ENCODE peak calls at places on chromosome 13, in eight cellular contexts. N, W, T, A, P, S, H and E are unnamed samples.
A peak's percentile ranks its signal among the peaks of the same experiment; 100 is the strongest.

GRCh38 chr13:92572190-92572589 is 654.4 kb upstream of the GPC6 start:
- DNase-seq in N (no peak), W (no peak), T (no peak), A (no peak), P (no peak), S (no peak), H (no peak), E (no peak)

GRCh38 chr13:47503468-47503867 is 497.6 kb downstream of the SUCLA2 start:
- DNase-seq in N (no peak), W (no peak), T (no peak), A (no peak), P (no peak), S (no peak), H (no peak), E (no peak)

GRCh38 chr13:98890186-98890585 is 87.7 kb downstream of the DOCK9 start:
- DNase-seq in N (peak; percentile 91), W (peak; percentile 22), T (peak; percentile 93), A (no peak), P (peak; percentile 74), S (peak; percentile 99), H (no peak), E (no peak)

GRCh38 chr13:33349996-33350826 is 64.7 kb upstream of the STARD13 start:
- DNase-seq in N (no peak), W (peak; percentile 25), T (no peak), A (peak; percentile 75), P (peak; percentile 39), S (peak; percentile 40), H (peak; percentile 82), E (no peak)

GRCh38 chr13:30456290-30456689 is 9.4 kb downstream of the HMGB1 start:
- DNase-seq in N (no peak), W (no peak), T (no peak), A (no peak), P (no peak), S (no peak), H (no peak), E (peak; percentile 16)

GRCh38 chr13:42893346-42893745 is 98.7 kb downstream of the EPSTI1 start:
- DNase-seq in N (peak; percentile 48), W (no peak), T (peak; percentile 61), A (no peak), P (peak; percentile 50), S (peak; percentile 96), H (no peak), E (no peak)

GRCh38 chr13:29937836-29938235 is 87.4 kb upstream of the UBL3 start:
- DNase-seq in N (no peak), W (no peak), T (no peak), A (no peak), P (no peak), S (no peak), H (no peak), E (peak; percentile 20)

GRCh38 chr13:66339214-66339613 is 890.9 kb downstream of the PCDH9 start:
- DNase-seq in N (no peak), W (no peak), T (no peak), A (no peak), P (no peak), S (no peak), H (no peak), E (no peak)

GRCh38 chr13:97537110-97537509 is 103.1 kb downstream of the RAP2A start:
- DNase-seq in N (no peak), W (no peak), T (no peak), A (no peak), P (no peak), S (no peak), H (no peak), E (peak; percentile 78)

GRCh38 chr13:38530492-38530891 is 156.4 kb upstream of the FREM2 start:
- DNase-seq in N (peak; percentile 2), W (no peak), T (peak; percentile 24), A (no peak), P (peak; percentile 1), S (peak; percentile 25), H (no peak), E (peak; percentile 8)

GRCh38 chr13:34432234-34432633 is 509.8 kb upstream of the NBEA start:
- DNase-seq in N (no peak), W (no peak), T (no peak), A (no peak), P (no peak), S (no peak), H (no peak), E (no peak)

GRCh38 chr13:112522578-112522977 is 65.4 kb downstream of the TUBGCP3 start:
- DNase-seq in N (no peak), W (no peak), T (no peak), A (no peak), P (peak; percentile 62), S (peak; percentile 80), H (no peak), E (no peak)

GRCh38 chr13:38648912-38649311 is 38.0 kb upstream of the FREM2 start:
- DNase-seq in N (no peak), W (no peak), T (no peak), A (no peak), P (no peak), S (no peak), H (no peak), E (no peak)

GRCh38 chr13:111970501-111971155 is 96.3 kb upstream of the SOX1 start:
- DNase-seq in N (no peak), W (no peak), T (no peak), A (no peak), P (no peak), S (no peak), H (no peak), E (no peak)

GRCh38 chr13:75255159-75255558 is 226.8 kb downstream of the TBC1D4 start:
- DNase-seq in N (no peak), W (no peak), T (no peak), A (no peak), P (no peak), S (no peak), H (no peak), E (no peak)

GRCh38 chr13:49678172-49678914 is 12.9 kb downstream of the EBPL start:
- DNase-seq in N (no peak), W (no peak), T (no peak), A (no peak), P (no peak), S (no peak), H (no peak), E (no peak)

GRCh38 chr13:49681837-49682236 is 9.4 kb downstream of the EBPL start:
- DNase-seq in N (no peak), W (no peak), T (peak; percentile 73), A (no peak), P (peak; percentile 55), S (peak; percentile 46), H (no peak), E (no peak)

GRCh38 chr13:49683489-49683888 is 7.8 kb downstream of the EBPL start:
- DNase-seq in N (no peak), W (no peak), T (no peak), A (no peak), P (no peak), S (no peak), H (no peak), E (peak; percentile 67)

GRCh38 chr13:49676581-49677298 is 14.5 kb downstream of the EBPL start:
- DNase-seq in N (no peak), W (no peak), T (no peak), A (no peak), P (no peak), S (no peak), H (no peak), E (no peak)

GRCh38 chr13:49679244-49679643 is 12.0 kb downstream of the EBPL start:
- DNase-seq in N (no peak), W (no peak), T (no peak), A (no peak), P (peak; percentile 35), S (no peak), H (no peak), E (peak; percentile 44)
- TF ChIP-seq CTCF in N (peak; percentile 16), W (no peak), T (peak; percentile 29), A (no peak), P (peak; percentile 22), S (peak; percentile 16), H (no peak), E (peak; percentile 8)

GRCh38 chr13:49302222-49302621 is 54.5 kb downstream of the CDADC1 start:
- DNase-seq in N (no peak), W (no peak), T (no peak), A (no peak), P (no peak), S (no peak), H (no peak), E (no peak)

GRCh38 chr13:49302817-49303216 is 55.1 kb downstream of the CDADC1 start:
- DNase-seq in N (no peak), W (no peak), T (no peak), A (no peak), P (no peak), S (no peak), H (no peak), E (no peak)

GRCh38 chr13:49298903-49299605 is 51.3 kb downstream of the CDADC1 start:
- DNase-seq in N (no peak), W (no peak), T (no peak), A (no peak), P (no peak), S (no peak), H (no peak), E (no peak)

GRCh38 chr13:49303533-49304252 is 56.0 kb downstream of the CDADC1 start:
- DNase-seq in N (no peak), W (no peak), T (no peak), A (peak; percentile 60), P (no peak), S (no peak), H (no peak), E (no peak)

GRCh38 chr13:49300716-49301589 is 53.2 kb downstream of the CDADC1 start:
- DNase-seq in N (no peak), W (no peak), T (peak; percentile 67), A (no peak), P (peak; percentile 76), S (peak; percentile 79), H (peak; percentile 78), E (peak; percentile 85)
- H3K4me3 ChIP-seq in N (peak overlapping the region; percentile 15), W (peak overlapping the region; percentile 21), T (no peak overlapping the region), A (peak overlapping the region; percentile 12), P (no peak overlapping the region), S (peak overlapping the region; percentile 32), H (peak overlapping the region; percentile 26), E (no peak overlapping the region)

DNA sequence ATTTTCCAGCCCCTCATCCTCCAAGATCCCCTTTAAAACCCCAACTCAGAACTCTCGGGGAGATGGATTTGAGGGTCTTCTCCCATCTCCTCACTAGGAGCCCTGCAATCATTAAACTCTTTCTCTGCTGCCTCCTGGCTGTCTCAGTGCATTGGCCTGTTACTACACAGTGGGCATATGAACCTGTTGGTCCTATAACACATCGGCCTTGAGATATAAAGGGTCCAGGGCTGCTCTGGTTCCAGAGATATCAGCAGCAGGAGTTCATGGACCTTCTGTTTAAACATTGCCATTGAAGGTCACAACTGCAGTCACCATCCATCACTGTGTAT is 3.8 kb upstream of the METTL21C start:
- DNase-seq in N (no peak), W (no peak), T (no peak), A (no peak), P (no peak), S (no peak), H (no peak), E (no peak)
- TF ChIP-seq CTCF in N (no peak), W (no peak), T (no peak), A (no peak), P (no peak), S (no peak), H (no peak), E (no peak)

DNA sequence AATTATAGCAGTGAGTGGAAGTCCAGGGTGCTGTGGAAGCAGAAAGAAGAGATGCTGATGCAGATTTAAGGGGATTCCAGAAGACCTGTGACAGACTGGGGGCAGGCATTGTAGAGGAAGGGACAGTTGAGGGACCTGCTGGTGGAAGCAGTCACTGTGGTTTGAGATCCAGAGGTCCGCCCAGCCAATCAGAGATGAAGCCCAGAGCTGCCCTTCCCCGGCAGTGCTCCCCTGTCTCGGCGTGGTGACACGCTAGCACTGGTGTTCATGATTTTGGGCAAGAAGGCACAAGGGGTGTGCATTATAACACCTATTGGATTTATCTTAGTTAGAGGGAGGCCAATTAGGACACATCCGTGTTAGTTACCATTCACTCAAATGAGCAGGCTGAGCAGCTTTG is 16.1 kb downstream of the TNFRSF19 start:
- DNase-seq in N (no peak), W (no peak), T (no peak), A (no peak), P (no peak), S (no peak), H (no peak), E (no peak)
- H3K4me3 ChIP-seq in N (no peak overlapping the region), W (no peak overlapping the region), T (no peak overlapping the region), A (no peak overlapping the region), P (no peak overlapping the region), S (no peak overlapping the region), H (no peak overlapping the region), E (no peak overlapping the region)